ENCODE peak calls at places on chromosomes 6 and 20, in eight cellular contexts. F, M, V, A, L, Y, O and E are unnamed samples.

GRCh38 chr6:79250107-79250514 is 15.6 kb upstream of the HMGN3 start:
- DNase-seq in F (no peak), L (no peak), A (no peak), O (no peak), M (no peak), V (no peak), Y (no peak), E (no peak)

GRCh38 chr20:62577447-62577846 is 64.9 kb upstream of the SLCO4A1 start:
- DNase-seq in F (no peak), Y (no peak), L (no peak), O (no peak), M (no peak), V (peak), A (no peak), E (no peak)

GRCh38 chr6:2021713-2022125 is 223.7 kb downstream of the GMDS start:
- DNase-seq in F (peak), Y (peak), A (peak), M (peak), L (peak), V (peak), O (no peak), E (peak)

GRCh38 chr6:47654255-47654654 is 44.1 kb upstream of the ADGRF4 start:
- DNase-seq in O (no peak), F (peak), V (no peak), M (no peak), Y (no peak), L (no peak), A (no peak), E (peak)

GRCh38 chr20:38275815-38276550 is 15.4 kb upstream of the KIAA1755 start:
- DNase-seq in M (no peak), A (no peak), F (peak), O (no peak), Y (peak), V (no peak), L (peak), E (peak)

GRCh38 chr20:58109918-58110635 is 118.4 kb downstream of the ANKRD60 start:
- DNase-seq in Y (peak), A (no peak), V (no peak), M (no peak), O (no peak), F (no peak), L (no peak), E (no peak)

GRCh38 chr20:10963717-10964266 is 290.0 kb upstream of the JAG1 start:
- DNase-seq in L (no peak), A (no peak), F (no peak), Y (no peak), M (no peak), O (no peak), V (no peak), E (no peak)

GRCh38 chr20:32524871-32525501 is 60.1 kb downstream of the NOL4L start:
- DNase-seq in Y (no peak), M (peak), O (no peak), F (no peak), V (peak), A (peak), L (peak), E (no peak)

GRCh38 chr6:45630314-45630713 is 252.6 kb upstream of the SUPT3H start:
- DNase-seq in M (no peak), L (no peak), Y (peak), V (no peak), F (no peak), A (no peak), O (no peak), E (peak)

GRCh38 chr20:2749343-2749950 is 51.0 kb downstream of the CPXM1 start:
- DNase-seq in O (no peak), L (peak), F (no peak), M (no peak), Y (no peak), V (no peak), A (no peak), E (no peak)

GRCh38 chr20:7144464-7144863 is 377.0 kb downstream of the BMP2 start:
- DNase-seq in O (no peak), F (no peak), A (no peak), Y (no peak), V (no peak), L (no peak), M (no peak), E (peak)
- TF ChIP-seq CTCF in O (no peak), F (no peak), A (no peak), Y (no peak), V (no peak), L (no peak), M (no peak), E (no peak)

GRCh38 chr6:166754218-166755030 is 127.4 kb upstream of the RPS6KA2 start:
- DNase-seq in L (no peak), Y (no peak), M (no peak), O (no peak), V (no peak), F (no peak), A (no peak), E (no peak)

GRCh38 chr6:166758136-166758704 is 131.2 kb upstream of the RPS6KA2 start:
- DNase-seq in V (no peak), F (no peak), A (no peak), O (no peak), M (no peak), L (no peak), Y (no peak), E (no peak)

GRCh38 chr6:166761801-166762200 is 134.8 kb upstream of the RPS6KA2 start:
- DNase-seq in Y (no peak), O (no peak), V (no peak), A (no peak), M (no peak), F (no peak), L (no peak), E (no peak)

GRCh38 chr6:166760288-166760687 is 133.2 kb upstream of the RPS6KA2 start:
- DNase-seq in A (no peak), F (no peak), M (no peak), O (no peak), V (no peak), Y (no peak), L (no peak), E (no peak)

DNA sequence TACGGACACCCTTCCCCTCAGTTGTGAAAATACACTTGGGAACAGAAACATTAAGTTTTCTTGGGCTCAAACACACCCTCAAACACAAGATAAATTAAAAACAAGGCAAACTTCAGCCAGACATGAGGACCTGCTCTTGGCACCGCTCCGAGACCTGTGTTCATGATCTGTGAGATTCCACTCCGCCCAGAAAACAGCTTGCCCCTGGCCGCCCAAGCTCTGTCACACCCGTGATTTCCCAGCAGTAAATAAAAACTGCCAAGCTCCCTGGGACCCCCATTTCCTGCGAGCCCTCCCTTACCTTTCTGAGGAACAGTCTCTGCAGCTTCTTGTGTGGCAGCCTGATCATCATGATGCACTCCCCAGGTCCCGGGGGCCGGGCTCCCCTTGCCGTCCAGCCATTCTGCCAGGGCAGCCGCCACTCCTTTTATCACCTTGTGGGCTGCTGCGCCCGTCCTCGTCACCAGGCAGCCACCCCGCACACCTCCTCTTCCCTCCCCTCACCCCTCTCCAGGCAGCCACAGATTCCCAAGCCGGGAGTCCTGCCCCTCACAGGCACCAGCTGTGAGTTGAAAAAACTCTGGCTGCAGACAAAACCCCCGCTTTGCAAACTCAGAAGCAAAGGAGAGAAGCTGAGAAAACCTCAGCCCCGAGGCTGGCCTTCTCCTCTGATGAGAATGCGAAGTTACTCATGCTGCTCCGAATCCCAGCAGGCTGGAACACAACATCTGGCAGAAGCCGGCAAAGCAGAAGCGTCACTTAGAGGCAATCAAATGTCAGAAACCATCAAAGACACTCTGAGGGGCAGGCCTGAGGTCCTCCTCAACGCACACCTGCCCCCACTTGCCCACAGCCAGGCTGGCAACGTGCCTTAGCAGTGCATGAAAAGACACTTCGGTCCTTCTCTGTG is 130.4 kb upstream of the RPS6KA2 start:
- DNase-seq in M (no peak), A (no peak), V (no peak), O (no peak), F (peak), Y (peak), L (no peak), E (peak)
- H3K4me3 ChIP-seq in M (no peak), A (peak), V (no peak), O (no peak), F (peak), Y (peak), L (peak), E (peak)

DNA sequence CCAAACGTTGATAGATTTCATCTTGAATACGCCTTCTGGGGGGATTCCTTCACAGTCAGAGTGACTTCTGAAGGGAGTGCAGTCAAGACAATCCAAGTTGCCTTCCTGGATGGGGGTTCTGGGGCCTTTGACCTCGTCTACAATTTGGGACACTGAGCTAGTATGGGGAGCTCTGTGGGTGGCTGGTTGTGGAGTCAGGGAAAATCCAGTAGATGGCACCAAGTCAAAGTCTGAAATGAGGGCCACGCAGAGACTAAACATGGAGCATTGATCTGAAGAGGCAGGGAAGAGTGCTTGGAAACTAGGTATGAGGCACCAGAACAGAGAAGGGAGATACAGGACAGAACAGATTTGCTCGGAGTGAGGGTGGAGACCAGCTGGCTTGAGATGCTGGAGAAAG is 43.6 kb upstream of the CCN6 start:
- DNase-seq in L (no peak), A (no peak), M (no peak), Y (no peak), O (no peak), V (no peak), F (no peak), E (no peak)
- TF ChIP-seq CTCF in L (no peak), A (no peak), M (peak), Y (no peak), O (no peak), V (no peak), F (no peak), E (no peak)

GRCh38 chr6:10587694-10588392 is 66.7 kb downstream of the GCNT2 start:
- DNase-seq in F (peak), O (no peak), L (no peak), V (no peak), A (no peak), Y (no peak), M (no peak), E (no peak)

GRCh38 chr6:10588562-10589428 is 67.6 kb downstream of the GCNT2 start:
- DNase-seq in M (no peak), L (no peak), A (no peak), V (no peak), O (no peak), Y (no peak), F (no peak), E (no peak)

GRCh38 chr6:10589429-10589727 is 68.2 kb downstream of the GCNT2 start:
- DNase-seq in L (no peak), Y (no peak), O (no peak), F (no peak), M (no peak), V (no peak), A (no peak), E (no peak)

GRCh38 chr6:10589983-10590382 is 68.8 kb downstream of the GCNT2 start:
- DNase-seq in O (no peak), Y (no peak), F (no peak), M (no peak), A (no peak), L (no peak), V (no peak), E (no peak)

DNA sequence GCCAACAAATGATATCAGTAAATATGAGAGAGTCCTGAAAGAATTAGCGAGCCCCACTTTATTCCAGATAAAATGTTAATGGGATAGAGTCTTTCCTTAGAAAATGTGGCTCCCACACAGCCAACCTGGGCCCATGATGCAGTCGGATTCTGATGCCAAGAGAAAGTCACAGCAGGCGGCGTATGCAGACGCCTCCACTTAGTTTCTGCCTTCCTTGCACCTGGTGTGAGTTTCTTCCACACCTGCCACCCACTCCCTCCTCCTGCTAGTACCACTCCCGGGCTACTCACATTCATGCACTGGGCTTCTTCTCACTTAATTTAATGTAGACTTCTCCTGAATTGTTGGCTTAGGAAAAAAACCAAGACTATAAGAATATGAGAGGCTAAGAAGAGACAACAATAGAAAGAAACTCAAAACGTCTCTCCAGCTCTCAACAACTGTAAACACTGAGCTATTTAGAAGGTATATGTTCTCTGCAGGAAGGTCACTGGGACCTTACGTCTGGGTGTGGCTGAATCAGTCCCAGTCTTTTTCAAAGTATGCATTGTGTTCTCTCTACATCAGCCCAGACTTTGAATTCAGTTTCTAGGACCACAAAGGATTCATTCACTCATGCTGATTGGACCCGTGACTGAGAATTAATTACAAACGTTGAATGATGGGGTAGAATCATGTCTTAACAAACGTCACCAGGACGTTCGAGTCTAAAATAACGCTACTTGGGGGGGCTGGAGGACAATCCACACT is 70.4 kb downstream of the GCNT2 start:
- DNase-seq in O (no peak), Y (no peak), A (no peak), F (no peak), M (no peak), V (no peak), L (no peak), E (no peak)
- H3K4me3 ChIP-seq in O (no peak), Y (no peak), A (no peak), F (no peak), M (no peak), V (no peak), L (no peak), E (no peak)

GRCh38 chr6:54700158-54700557 is 146.4 kb upstream of the FAM83B start:
- DNase-seq in Y (no peak), F (no peak), V (no peak), M (no peak), O (no peak), A (no peak), L (no peak), E (no peak)

GRCh38 chr6:54695815-54696214 is 150.8 kb upstream of the FAM83B start:
- DNase-seq in F (no peak), V (no peak), L (no peak), O (no peak), A (no peak), Y (no peak), M (no peak), E (no peak)

GRCh38 chr6:54694928-54695532 is 151.5 kb upstream of the FAM83B start:
- DNase-seq in Y (no peak), L (no peak), V (no peak), A (no peak), F (no peak), M (no peak), O (no peak), E (no peak)

GRCh38 chr6:54698974-54699373 is 147.6 kb upstream of the FAM83B start:
- DNase-seq in Y (no peak), O (no peak), M (no peak), V (no peak), F (no peak), A (no peak), L (no peak), E (no peak)

GRCh38 chr6:54697423-54697822 is 149.1 kb upstream of the FAM83B start:
- DNase-seq in M (no peak), O (no peak), F (no peak), Y (peak), L (no peak), V (no peak), A (no peak), E (peak)
- TF ChIP-seq CTCF in M (no peak), O (peak), F (peak), Y (peak), L (no peak), V (no peak), A (no peak), E (no peak)

GRCh38 chr6:41371461-41371991 is 36.1 kb downstream of the NCR2 start:
- DNase-seq in V (peak), O (no peak), Y (peak), F (peak), M (peak), A (peak), L (peak), E (peak)

GRCh38 chr6:41370488-41371111 is 35.2 kb downstream of the NCR2 start:
- DNase-seq in O (no peak), V (no peak), M (no peak), L (no peak), A (no peak), Y (no peak), F (no peak), E (no peak)

GRCh38 chr6:41373367-41373918 is 38.0 kb downstream of the NCR2 start:
- DNase-seq in V (no peak), L (no peak), Y (no peak), M (no peak), A (no peak), F (no peak), O (no peak), E (no peak)

GRCh38 chr6:41372526-41373366 is 37.3 kb downstream of the NCR2 start:
- DNase-seq in A (no peak), Y (no peak), M (no peak), F (no peak), O (no peak), L (no peak), V (no peak), E (no peak)

GRCh38 chr6:41371992-41372525 is 36.7 kb downstream of the NCR2 start:
- DNase-seq in F (peak), O (no peak), V (no peak), M (no peak), Y (peak), L (no peak), A (no peak), E (peak)
- H3K4me3 ChIP-seq in F (no peak), O (peak), V (peak), M (peak), Y (no peak), L (peak), A (peak), E (peak)

GRCh38 chr6:56757585-56757984 is 114.9 kb upstream of the DST start:
- DNase-seq in F (peak), L (peak), M (no peak), A (no peak), V (no peak), Y (peak), O (no peak), E (peak)

GRCh38 chr6:56756219-56756789 is 113.6 kb upstream of the DST start:
- DNase-seq in Y (no peak), M (no peak), V (no peak), O (no peak), A (no peak), F (no peak), L (no peak), E (no peak)

GRCh38 chr6:56758553-56758952 is 115.9 kb upstream of the DST start:
- DNase-seq in F (no peak), A (no peak), M (no peak), Y (no peak), L (no peak), V (no peak), O (no peak), E (no peak)

GRCh38 chr6:56758120-56758519 is 115.4 kb upstream of the DST start:
- DNase-seq in O (no peak), Y (peak), F (peak), V (no peak), L (no peak), M (no peak), A (no peak), E (no peak)

DNA sequence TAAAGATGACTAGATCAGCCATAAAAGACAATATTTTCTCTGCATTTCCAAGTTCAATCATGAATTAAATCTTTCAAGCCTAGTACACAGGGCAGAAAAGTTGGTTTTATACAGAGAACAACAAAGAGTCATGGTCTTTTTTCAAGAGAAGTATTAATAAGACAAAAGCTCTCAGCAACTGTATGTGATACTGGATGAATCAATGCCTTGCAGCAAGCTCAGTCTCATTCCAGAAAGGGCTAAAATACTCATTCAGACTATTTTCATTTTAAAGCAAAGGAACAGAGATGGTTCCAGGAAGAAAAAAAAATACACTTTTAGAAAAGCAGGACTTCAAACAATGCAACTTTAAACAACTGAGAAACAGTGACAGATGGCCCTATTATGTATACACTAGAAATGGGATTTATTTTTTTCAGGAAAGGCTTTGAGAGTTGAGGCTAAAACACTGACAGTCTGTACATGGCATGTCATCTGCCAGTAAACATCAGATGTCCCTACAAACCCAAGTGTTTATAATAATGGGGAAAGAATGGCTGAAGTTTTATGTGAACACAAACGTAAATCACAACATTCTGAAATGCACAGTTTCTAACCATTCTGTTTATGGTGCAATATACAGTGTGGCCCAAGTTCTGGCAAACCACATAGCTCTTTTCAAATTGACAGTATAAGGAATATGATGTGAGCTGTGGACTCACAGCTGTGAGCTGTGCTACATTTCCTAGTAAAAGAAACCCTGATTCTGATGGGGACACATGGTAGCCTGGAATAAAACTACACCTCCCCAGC is 114.3 kb upstream of the DST start:
- DNase-seq in V (no peak), Y (no peak), F (peak), O (no peak), A (no peak), M (no peak), L (no peak), E (no peak)
- TF ChIP-seq CTCF in V (no peak), Y (no peak), F (no peak), O (no peak), A (no peak), M (no peak), L (no peak), E (no peak)